ENCODE peak calls at places on chromosomes 13 and 19, in eight cellular contexts. C is heart left ventricle, D is breast epithelium, M is transverse colon, S is IMR-90, E is spleen, K is adrenal gland, J is uterus. X is an unnamed sample.

GRCh38 chr19:55437410-55437809 is 5.7 kb downstream of the SHISA7 start:
- DNase-seq in C (peak), D (peak), M (no peak), S (peak), E (no peak), K (peak), J (no peak), X (no peak)

GRCh38 chr19:11159598-11160001 is 4.0 kb upstream of the SPC24 start:
- DNase-seq in C (no peak), D (no peak), M (no peak), S (peak), E (no peak), K (no peak), J (peak), X (no peak)

GRCh38 chr13:66887088-66887487 is 343.0 kb downstream of the PCDH9 start:
- DNase-seq in C (peak), D (no peak), M (no peak), S (peak), E (no peak), K (no peak), J (no peak), X (no peak)

GRCh38 chr13:27772651-27773425 is 19.4 kb upstream of the GSX1 start:
- DNase-seq in C (no peak), D (no peak), M (no peak), S (no peak), E (no peak), K (no peak), J (no peak), X (no peak)

GRCh38 chr13:76538004-76538403 is 348.2 kb downstream of the KCTD12 start:
- DNase-seq in C (no peak), D (no peak), M (no peak), S (no peak), E (no peak), K (no peak), J (no peak), X (no peak)

GRCh38 chr19:11949201-11949600 is 15.6 kb upstream of the ZNF763 start:
- DNase-seq in C (no peak), D (no peak), M (no peak), S (peak), E (no peak), K (no peak), J (no peak), X (no peak)

GRCh38 chr19:10915511-10916091 is 12.8 kb downstream of the YIPF2 start:
- DNase-seq in C (peak), D (no peak), M (no peak), S (peak), E (no peak), K (peak), J (no peak), X (no peak)

GRCh38 chr13:41407380-41407779 is 50.0 kb upstream of the RGCC start:
- DNase-seq in C (no peak), D (no peak), M (no peak), S (peak), E (no peak), K (no peak), J (no peak), X (no peak)

GRCh38 chr13:91158015-91158390 is 189.5 kb upstream of the MIR17HG start:
- DNase-seq in C (no peak), D (no peak), M (no peak), S (no peak), E (no peak), K (no peak), J (no peak), X (no peak)

GRCh38 chr13:62038214-62038613 is 622.6 kb upstream of the PCDH20 start:
- DNase-seq in C (no peak), D (no peak), M (no peak), S (no peak), E (no peak), K (no peak), J (no peak), X (no peak)

GRCh38 chr19:40685563-40685962 is 4.9 kb downstream of the NUMBL start:
- DNase-seq in C (no peak), D (no peak), M (no peak), S (no peak), E (no peak), K (no peak), J (no peak), X (no peak)

GRCh38 chr13:98905199-98905598 is 72.7 kb downstream of the DOCK9 start:
- DNase-seq in C (no peak), D (no peak), M (no peak), S (no peak), E (no peak), K (no peak), J (no peak), X (no peak)

GRCh38 chr13:70310720-70311119 is 202.5 kb upstream of the KLHL1 start:
- DNase-seq in C (no peak), D (no peak), M (peak), S (no peak), E (no peak), K (no peak), J (no peak), X (no peak)

GRCh38 chr13:53254495-53254894 is 225.9 kb downstream of the OLFM4 start:
- DNase-seq in C (no peak), D (no peak), M (no peak), S (no peak), E (no peak), K (no peak), J (no peak), X (no peak)

GRCh38 chr19:2140193-2140545 is 11.2 kb downstream of the AP3D1 start:
- DNase-seq in C (no peak), D (no peak), M (no peak), S (no peak), E (no peak), K (no peak), J (no peak), X (no peak)

GRCh38 chr19:6233827-6234511 is 45.8 kb downstream of the MLLT1 start:
- DNase-seq in C (peak), D (no peak), M (no peak), S (no peak), E (peak), K (no peak), J (peak), X (no peak)

GRCh38 chr19:45439569-45440258 is 16.0 kb upstream of the ERCC1 start:
- DNase-seq in C (peak), D (peak), M (peak), S (peak), E (peak), K (peak), J (peak), X (peak)

GRCh38 chr13:51475727-51476521 is 23.1 kb upstream of the INTS6 start:
- DNase-seq in C (no peak), D (no peak), M (no peak), S (peak), E (no peak), K (no peak), J (no peak), X (no peak)

GRCh38 chr13:42114912-42115311 is 66.5 kb downstream of the DGKH start:
- DNase-seq in C (no peak), D (no peak), M (no peak), S (no peak), E (no peak), K (no peak), J (no peak), X (no peak)

GRCh38 chr13:42548731-42549554 is 25.0 kb upstream of the TNFSF11 start:
- DNase-seq in C (no peak), D (no peak), M (peak), S (no peak), E (no peak), K (peak), J (no peak), X (no peak)

GRCh38 chr13:98900442-98900841 is 77.4 kb downstream of the DOCK9 start:
- DNase-seq in C (no peak), D (no peak), M (no peak), S (no peak), E (no peak), K (no peak), J (no peak), X (no peak)

GRCh38 chr13:37403776-37404497 is 194.6 kb downstream of the POSTN start:
- DNase-seq in C (no peak), D (no peak), M (no peak), S (peak), E (no peak), K (no peak), J (no peak), X (no peak)

GRCh38 chr19:38669532-38669931 is 22.1 kb downstream of the ACTN4 start:
- DNase-seq in C (no peak), D (no peak), M (no peak), S (no peak), E (peak), K (peak), J (no peak), X (peak)

GRCh38 chr13:74574964-74575728 is 440.9 kb upstream of the KLF12 start:
- DNase-seq in C (no peak), D (no peak), M (no peak), S (no peak), E (no peak), K (no peak), J (no peak), X (no peak)

GRCh38 chr13:74975122-74975521 is 506.8 kb downstream of the TBC1D4 start:
- DNase-seq in C (no peak), D (no peak), M (no peak), S (no peak), E (no peak), K (no peak), J (no peak), X (no peak)

GRCh38 chr19:16202320-16203255 is 4.9 kb downstream of the AP1M1 start:
- DNase-seq in C (no peak), D (no peak), M (no peak), S (no peak), E (no peak), K (no peak), J (no peak), X (no peak)

GRCh38 chr19:45591004-45591637 is 6.5 kb upstream of the OPA3 start:
- DNase-seq in C (no peak), D (peak), M (peak), S (peak), E (peak), K (peak), J (no peak), X (peak)

GRCh38 chr19:1079566-1080111 is 12.7 kb downstream of the ARHGAP45 start:
- DNase-seq in C (no peak), D (no peak), M (peak), S (no peak), E (peak), K (no peak), J (no peak), X (peak)

GRCh38 chr19:29851769-29852521 is 40.2 kb downstream of the CCNE1 start:
- DNase-seq in C (no peak), D (no peak), M (no peak), S (no peak), E (no peak), K (no peak), J (no peak), X (no peak)

GRCh38 chr19:3507371-3508120 is 1.4 kb downstream of the FZR1 start:
- DNase-seq in C (no peak), D (no peak), M (peak), S (no peak), E (peak), K (peak), J (peak), X (peak)

GRCh38 chr19:55224038-55224665 is 4.4 kb downstream of the TMEM86B start:
- DNase-seq in C (no peak), D (no peak), M (no peak), S (no peak), E (no peak), K (no peak), J (no peak), X (no peak)

GRCh38 chr13:110294146-110294545 is 12.8 kb downstream of the COL4A1 start:
- DNase-seq in C (no peak), D (no peak), M (no peak), S (no peak), E (no peak), K (no peak), J (no peak), X (peak)

DNA sequence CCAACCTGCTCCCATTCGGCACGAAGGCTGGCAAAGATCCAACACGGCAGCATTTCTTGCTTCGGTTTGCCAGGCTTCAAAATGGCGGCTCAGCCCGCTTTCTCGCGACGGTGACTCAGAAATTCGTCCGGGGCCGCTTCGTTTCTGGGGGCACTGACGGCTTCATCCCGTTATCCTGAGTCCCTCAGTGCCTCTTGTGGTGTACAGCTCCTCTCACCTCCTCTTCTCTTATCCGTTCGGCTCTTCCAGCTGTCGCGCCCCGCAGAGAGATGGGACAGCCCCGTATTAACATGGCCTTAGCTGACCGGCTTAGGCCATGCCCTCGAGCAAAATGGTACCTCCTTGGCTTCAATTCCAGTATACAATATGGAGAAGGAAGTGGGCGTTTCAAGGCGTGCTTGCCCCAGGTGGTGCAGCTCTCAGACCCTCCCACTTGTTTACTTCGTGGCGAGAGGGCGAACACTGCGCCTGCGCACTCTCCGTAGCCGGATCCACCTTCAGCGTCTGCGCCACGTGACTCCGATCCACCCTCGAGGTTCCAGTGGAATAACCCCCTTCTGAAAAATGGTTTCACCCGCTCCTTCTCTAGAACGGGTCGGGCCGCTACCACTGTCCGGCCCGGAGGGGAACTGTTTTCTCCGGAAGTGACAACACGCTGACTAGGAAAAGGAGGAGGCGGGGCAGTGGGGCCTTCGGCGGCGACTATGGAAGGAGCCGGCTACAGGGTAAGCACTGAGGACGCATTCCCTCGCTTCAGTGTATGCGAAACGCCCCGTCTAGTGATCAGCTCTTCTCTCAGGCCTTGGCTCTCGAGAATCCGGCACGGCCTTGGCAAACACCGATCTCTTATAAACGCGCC is at the start of the genes AKT1S1 and TBC1D17:
- DNase-seq in C (peak), D (peak), M (peak), S (peak), E (peak), K (peak), J (peak), X (peak)
- TF ChIP-seq POLR2A in C (peak), D (peak), M (peak), S (peak), E (peak), K (peak), J (peak), X (peak)

GRCh38 chr13:80655778-80656518 is 315.0 kb upstream of the SPRY2 start:
- DNase-seq in C (no peak), D (no peak), M (no peak), S (no peak), E (no peak), K (no peak), J (no peak), X (no peak)
- TF ChIP-seq CTCF in C (no peak), D (no peak), M (no peak), S (no peak), E (no peak), K (no peak), J (no peak), X (no peak)

DNA sequence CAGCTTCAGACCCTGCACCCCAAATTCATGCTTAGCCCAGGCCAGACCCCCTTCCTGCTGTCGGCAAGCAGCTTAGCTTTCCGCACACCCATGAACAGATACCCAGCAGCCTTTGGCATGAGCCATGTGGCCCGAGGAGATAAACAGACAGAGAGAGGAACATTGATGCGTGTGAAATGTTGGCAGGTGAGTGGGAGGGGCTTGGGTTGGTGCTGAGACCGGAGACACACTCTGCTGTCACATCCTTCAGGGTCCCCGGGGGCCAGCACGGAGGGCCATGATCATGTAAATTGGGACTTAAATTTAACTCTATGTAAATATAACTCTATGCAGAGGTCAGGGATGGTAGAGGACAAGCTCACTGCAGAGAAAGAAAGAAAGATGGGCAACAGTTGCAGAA is 1.5 kb downstream of the CD22 start:
- DNase-seq in C (no peak), D (no peak), M (peak), S (no peak), E (peak), K (no peak), J (no peak), X (peak)
- TF ChIP-seq POLR2A in C (no peak), D (no peak), M (no peak), S (no peak), E (peak), K (no peak), J (no peak), X (no peak)

DNA sequence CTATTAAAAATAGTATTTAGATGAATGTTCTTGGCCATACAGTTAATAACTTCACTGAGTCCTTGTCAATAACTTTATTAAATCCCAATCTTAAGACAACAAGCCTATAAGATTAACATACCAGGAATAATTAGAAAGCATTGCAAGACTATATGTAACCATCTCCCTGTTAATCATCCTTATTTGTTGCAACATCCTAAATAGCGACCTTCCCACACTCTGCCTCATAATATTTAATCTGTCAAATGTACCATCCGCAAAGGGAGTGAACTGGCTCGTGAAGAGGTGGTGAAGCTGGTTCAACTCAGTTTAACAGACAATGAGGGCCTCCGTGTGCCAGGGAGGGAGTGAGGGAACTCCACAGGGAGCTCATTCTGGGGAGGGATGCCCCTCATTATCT is 33.9 kb downstream of the KL start:
- DNase-seq in C (no peak), D (no peak), M (no peak), S (no peak), E (no peak), K (no peak), J (no peak), X (no peak)
- TF ChIP-seq CTCF in C (no peak), D (no peak), M (no peak), S (no peak), E (no peak), K (no peak), J (no peak), X (no peak)